ENCODE peak calls at places on chromosome 21, in four cellular contexts. O, M, X and W are unnamed samples.

GRCh38 chr21:16216595-16216994 is 486.8 kb downstream of the USP25 start:
- DNase-seq in X (no peak), O (no peak), M (no peak), W (no peak)

GRCh38 chr21:38506606-38507331 is 8.5 kb upstream of the ERG start:
- DNase-seq in M (no peak), X (no peak), O (peak), W (peak)

GRCh38 chr21:15210235-15210678 is 145.5 kb upstream of the NRIP1 start:
- DNase-seq in O (no peak), M (no peak), X (no peak), W (no peak)

GRCh38 chr21:34691396-34692032 is 22.7 kb downstream of the CLIC6 start:
- DNase-seq in M (no peak), O (no peak), X (no peak), W (no peak)

GRCh38 chr21:42400525-42400924 is 3.2 kb upstream of the UBASH3A start:
- DNase-seq in X (no peak), M (no peak), O (no peak), W (peak)

GRCh38 chr21:29298348-29299045 is at the start of gene BACH1:
- DNase-seq in O (peak), X (peak), M (peak), W (peak)

GRCh38 chr21:42614391-42614790 is 39.0 kb upstream of the PDE9A start:
- DNase-seq in X (no peak), O (peak), M (no peak), W (no peak)

GRCh38 chr21:27532081-27532480 is 565.2 kb upstream of the ADAMTS5 start:
- DNase-seq in M (no peak), X (no peak), O (no peak), W (no peak)